ENCODE peak calls at places on chromosome 7, in eight cellular contexts. One of them, this sample, is unnamed.

GRCh38 chr7:424301-424935 is 95.2 kb downstream of the PDGFA start:
- DNase-seq in activated T-helper 2 cell treated with anti-CD3 and anti-CD28 coated beads, Interferon-gamma antibody, Interleukin-2, Interleukin-4, amounts not matched to agents 10 μg/mL and 5 μg/mL and 100 μg/mL, durations not matched to agents 14 hours and 24 hours and 36 hours: no peak
- DNase-seq in SW 1271: no peak
- DNase-seq in cardiac fibroblast: no peak
- DNase-seq in fibroblast of pulmonary artery: no peak
- DNase-seq in Daoy: no peak
- DNase-seq in NCI-H1092: no peak
- DNase-seq in KG1: no peak
- DNase-seq in this sample: no peak

GRCh38 chr7:38291650-38292049 is 18.2 kb upstream of the TARP start:
- DNase-seq in KG1: no peak
- DNase-seq in fibroblast of pulmonary artery: no peak
- DNase-seq in NCI-H1092: no peak
- DNase-seq in cardiac fibroblast: no peak
- DNase-seq in activated T-helper 2 cell treated with anti-CD3 and anti-CD28 coated beads, Interferon-gamma antibody, Interleukin-2, Interleukin-4, amounts not matched to agents 10 μg/mL and 5 μg/mL and 100 μg/mL, durations not matched to agents 14 hours and 24 hours and 36 hours: no peak
- DNase-seq in Daoy: no peak
- DNase-seq in SW 1271: no peak
- DNase-seq in this sample: no peak

GRCh38 chr7:33921216-33921938 is 16.0 kb downstream of the BMPER start:
- DNase-seq in activated T-helper 2 cell treated with anti-CD3 and anti-CD28 coated beads, Interferon-gamma antibody, Interleukin-2, Interleukin-4, amounts not matched to agents 10 μg/mL and 5 μg/mL and 100 μg/mL, durations not matched to agents 14 hours and 24 hours and 36 hours: no peak
- DNase-seq in SW 1271: no peak
- DNase-seq in fibroblast of pulmonary artery: no peak
- DNase-seq in Daoy: peak
- DNase-seq in cardiac fibroblast: peak
- DNase-seq in KG1: no peak
- DNase-seq in NCI-H1092: no peak
- DNase-seq in this sample: no peak

GRCh38 chr7:71132521-71133231 is 732 bp downstream of the GALNT17 start:
- DNase-seq in fibroblast of pulmonary artery: no peak
- DNase-seq in Daoy: no peak
- DNase-seq in cardiac fibroblast: peak
- DNase-seq in activated T-helper 2 cell treated with anti-CD3 and anti-CD28 coated beads, Interferon-gamma antibody, Interleukin-2, Interleukin-4, amounts not matched to agents 10 μg/mL and 5 μg/mL and 100 μg/mL, durations not matched to agents 14 hours and 24 hours and 36 hours: no peak
- DNase-seq in NCI-H1092: no peak
- DNase-seq in KG1: no peak
- DNase-seq in SW 1271: no peak
- DNase-seq in this sample: peak

GRCh38 chr7:43044521-43044920 is 67.9 kb upstream of the HECW1 start:
- DNase-seq in fibroblast of pulmonary artery: no peak
- DNase-seq in SW 1271: no peak
- DNase-seq in activated T-helper 2 cell treated with anti-CD3 and anti-CD28 coated beads, Interferon-gamma antibody, Interleukin-2, Interleukin-4, amounts not matched to agents 10 μg/mL and 5 μg/mL and 100 μg/mL, durations not matched to agents 14 hours and 24 hours and 36 hours: no peak
- DNase-seq in NCI-H1092: no peak
- DNase-seq in Daoy: no peak
- DNase-seq in KG1: no peak
- DNase-seq in cardiac fibroblast: no peak
- DNase-seq in this sample: no peak

GRCh38 chr7:101944611-101945010 is 127.2 kb downstream of the CUX1 start:
- DNase-seq in activated T-helper 2 cell treated with anti-CD3 and anti-CD28 coated beads, Interferon-gamma antibody, Interleukin-2, Interleukin-4, amounts not matched to agents 10 μg/mL and 5 μg/mL and 100 μg/mL, durations not matched to agents 14 hours and 24 hours and 36 hours: no peak
- DNase-seq in SW 1271: no peak
- DNase-seq in fibroblast of pulmonary artery: no peak
- DNase-seq in Daoy: no peak
- DNase-seq in NCI-H1092: no peak
- DNase-seq in cardiac fibroblast: no peak
- DNase-seq in KG1: no peak
- DNase-seq in this sample: no peak

GRCh38 chr7:30117886-30118285 is 16.9 kb upstream of the MTURN start:
- DNase-seq in KG1: no peak
- DNase-seq in SW 1271: no peak
- DNase-seq in fibroblast of pulmonary artery: no peak
- DNase-seq in activated T-helper 2 cell treated with anti-CD3 and anti-CD28 coated beads, Interferon-gamma antibody, Interleukin-2, Interleukin-4, amounts not matched to agents 10 μg/mL and 5 μg/mL and 100 μg/mL, durations not matched to agents 14 hours and 24 hours and 36 hours: no peak
- DNase-seq in NCI-H1092: no peak
- DNase-seq in cardiac fibroblast: no peak
- DNase-seq in Daoy: no peak
- DNase-seq in this sample: no peak

GRCh38 chr7:24885305-24885704 is 94.7 kb downstream of the OSBPL3 start:
- DNase-seq in cardiac fibroblast: no peak
- DNase-seq in activated T-helper 2 cell treated with anti-CD3 and anti-CD28 coated beads, Interferon-gamma antibody, Interleukin-2, Interleukin-4, amounts not matched to agents 10 μg/mL and 5 μg/mL and 100 μg/mL, durations not matched to agents 14 hours and 24 hours and 36 hours: no peak
- DNase-seq in KG1: no peak
- DNase-seq in SW 1271: no peak
- DNase-seq in fibroblast of pulmonary artery: no peak
- DNase-seq in NCI-H1092: no peak
- DNase-seq in Daoy: no peak
- DNase-seq in this sample: no peak

GRCh38 chr7:2920956-2921708 is 77.0 kb upstream of the GNA12 start:
- DNase-seq in activated T-helper 2 cell treated with anti-CD3 and anti-CD28 coated beads, Interferon-gamma antibody, Interleukin-2, Interleukin-4, amounts not matched to agents 10 μg/mL and 5 μg/mL and 100 μg/mL, durations not matched to agents 14 hours and 24 hours and 36 hours: no peak
- DNase-seq in KG1: no peak
- DNase-seq in fibroblast of pulmonary artery: no peak
- DNase-seq in SW 1271: no peak
- DNase-seq in NCI-H1092: no peak
- DNase-seq in cardiac fibroblast: no peak
- DNase-seq in Daoy: peak
- DNase-seq in this sample: no peak

GRCh38 chr7:96303105-96303685 is 18.7 kb downstream of the SLC25A13 start:
- DNase-seq in KG1: no peak
- DNase-seq in cardiac fibroblast: peak
- DNase-seq in NCI-H1092: no peak
- DNase-seq in Daoy: peak
- DNase-seq in fibroblast of pulmonary artery: peak
- DNase-seq in SW 1271: no peak
- DNase-seq in activated T-helper 2 cell treated with anti-CD3 and anti-CD28 coated beads, Interferon-gamma antibody, Interleukin-2, Interleukin-4, amounts not matched to agents 10 μg/mL and 5 μg/mL and 100 μg/mL, durations not matched to agents 14 hours and 24 hours and 36 hours: no peak
- DNase-seq in this sample: peak

GRCh38 chr7:21771906-21772610 is 173.6 kb downstream of the CDCA7L start:
- DNase-seq in KG1: no peak
- DNase-seq in NCI-H1092: no peak
- DNase-seq in SW 1271: no peak
- DNase-seq in cardiac fibroblast: peak
- DNase-seq in fibroblast of pulmonary artery: peak
- DNase-seq in Daoy: peak
- DNase-seq in activated T-helper 2 cell treated with anti-CD3 and anti-CD28 coated beads, Interferon-gamma antibody, Interleukin-2, Interleukin-4, amounts not matched to agents 10 μg/mL and 5 μg/mL and 100 μg/mL, durations not matched to agents 14 hours and 24 hours and 36 hours: no peak
- DNase-seq in this sample: no peak

GRCh38 chr7:52197234-52197633 is 838.2 kb upstream of the POM121L12 start:
- DNase-seq in KG1: no peak
- DNase-seq in SW 1271: no peak
- DNase-seq in cardiac fibroblast: no peak
- DNase-seq in fibroblast of pulmonary artery: no peak
- DNase-seq in Daoy: no peak
- DNase-seq in activated T-helper 2 cell treated with anti-CD3 and anti-CD28 coated beads, Interferon-gamma antibody, Interleukin-2, Interleukin-4, amounts not matched to agents 10 μg/mL and 5 μg/mL and 100 μg/mL, durations not matched to agents 14 hours and 24 hours and 36 hours: no peak
- DNase-seq in NCI-H1092: no peak
- DNase-seq in this sample: no peak

GRCh38 chr7:732094-732541 is 5.0 kb upstream of the PRKAR1B start:
- DNase-seq in cardiac fibroblast: peak
- DNase-seq in Daoy: peak
- DNase-seq in SW 1271: peak
- DNase-seq in fibroblast of pulmonary artery: no peak
- DNase-seq in KG1: no peak
- DNase-seq in activated T-helper 2 cell treated with anti-CD3 and anti-CD28 coated beads, Interferon-gamma antibody, Interleukin-2, Interleukin-4, amounts not matched to agents 10 μg/mL and 5 μg/mL and 100 μg/mL, durations not matched to agents 14 hours and 24 hours and 36 hours: no peak
- DNase-seq in NCI-H1092: peak
- DNase-seq in this sample: peak

GRCh38 chr7:148045521-148045920 is 545.0 kb upstream of the C7orf33 start:
- DNase-seq in fibroblast of pulmonary artery: no peak
- DNase-seq in cardiac fibroblast: no peak
- DNase-seq in NCI-H1092: peak
- DNase-seq in KG1: no peak
- DNase-seq in Daoy: no peak
- DNase-seq in activated T-helper 2 cell treated with anti-CD3 and anti-CD28 coated beads, Interferon-gamma antibody, Interleukin-2, Interleukin-4, amounts not matched to agents 10 μg/mL and 5 μg/mL and 100 μg/mL, durations not matched to agents 14 hours and 24 hours and 36 hours: no peak
- DNase-seq in SW 1271: no peak
- DNase-seq in this sample: no peak

GRCh38 chr7:1250901-1251300 is 18.2 kb downstream of the UNCX start:
- DNase-seq in KG1: no peak
- DNase-seq in SW 1271: no peak
- DNase-seq in NCI-H1092: no peak
- DNase-seq in activated T-helper 2 cell treated with anti-CD3 and anti-CD28 coated beads, Interferon-gamma antibody, Interleukin-2, Interleukin-4, amounts not matched to agents 10 μg/mL and 5 μg/mL and 100 μg/mL, durations not matched to agents 14 hours and 24 hours and 36 hours: no peak
- DNase-seq in fibroblast of pulmonary artery: no peak
- DNase-seq in Daoy: no peak
- DNase-seq in cardiac fibroblast: no peak
- DNase-seq in this sample: no peak

GRCh38 chr7:90595801-90596683 is at the start of gene CDK14:
- DNase-seq in NCI-H1092: peak
- DNase-seq in SW 1271: peak
- DNase-seq in fibroblast of pulmonary artery: peak
- DNase-seq in activated T-helper 2 cell treated with anti-CD3 and anti-CD28 coated beads, Interferon-gamma antibody, Interleukin-2, Interleukin-4, amounts not matched to agents 10 μg/mL and 5 μg/mL and 100 μg/mL, durations not matched to agents 14 hours and 24 hours and 36 hours: peak
- DNase-seq in KG1: peak
- DNase-seq in cardiac fibroblast: peak
- DNase-seq in Daoy: peak
- DNase-seq in this sample: peak

GRCh38 chr7:6375346-6376101 is 72.2 kb downstream of the DAGLB start:
- DNase-seq in Daoy: no peak
- DNase-seq in activated T-helper 2 cell treated with anti-CD3 and anti-CD28 coated beads, Interferon-gamma antibody, Interleukin-2, Interleukin-4, amounts not matched to agents 10 μg/mL and 5 μg/mL and 100 μg/mL, durations not matched to agents 14 hours and 24 hours and 36 hours: peak
- DNase-seq in cardiac fibroblast: peak
- DNase-seq in fibroblast of pulmonary artery: peak
- DNase-seq in SW 1271: no peak
- DNase-seq in NCI-H1092: no peak
- DNase-seq in KG1: peak
- DNase-seq in this sample: peak